ENCODE peak calls at places on chromosomes 7 and 10, in five cellular contexts. K is cardiac muscle cell, X is type B pancreatic cell, Y is upper lobe of right lung, G is AG04450. P is an unnamed sample.

GRCh38 chr10:104025524-104025923 is 58.6 kb downstream of the SLK start:
- DNase-seq in K (no peak), G (no peak), X (no peak), Y (no peak), P (no peak)

GRCh38 chr7:108030536-108030935 is 27.6 kb upstream of the LAMB1 start:
- DNase-seq in X (no peak), Y (no peak), G (no peak), K (no peak), P (no peak)

GRCh38 chr7:70919491-70920073 is 212.4 kb upstream of the GALNT17 start:
- DNase-seq in G (no peak), K (no peak), Y (no peak), X (no peak), P (no peak)

GRCh38 chr10:102643346-102644065 is 773 bp upstream of the TRIM8 start:
- DNase-seq in X (no peak), Y (peak; percentile 83), G (no peak), K (peak; percentile 75), P (no peak)

GRCh38 chr7:116315293-116315692 is 105.0 kb downstream of the TES start:
- DNase-seq in X (no peak), G (no peak), K (no peak), Y (no peak), P (no peak)

GRCh38 chr7:155963771-155964195 is 151.5 kb upstream of the SHH start:
- DNase-seq in X (no peak), Y (no peak), K (no peak), G (no peak), P (no peak)

GRCh38 chr7:100065452-100066186 is 15.9 kb downstream of the ZNF3 start:
- DNase-seq in Y (no peak), G (peak; percentile 72), K (peak; percentile 16), X (no peak), P (no peak)

GRCh38 chr7:94908204-94909022 is 1.0 kb downstream of the PPP1R9A start:
- DNase-seq in X (peak; percentile 71), Y (peak; percentile 74), G (no peak), K (peak; percentile 74), P (no peak)

GRCh38 chr7:6536262-6536770 is 14.9 kb downstream of the GRID2IP start:
- DNase-seq in K (peak; percentile 35), X (no peak), G (no peak), Y (no peak), P (no peak)

GRCh38 chr7:157410831-157411556 is 74.2 kb downstream of the DNAJB6 start:
- DNase-seq in K (no peak), Y (no peak), G (no peak), X (no peak), P (no peak)

GRCh38 chr7:90518630-90519029 is 49.2 kb downstream of the PTTG1IP2 start:
- DNase-seq in Y (no peak), K (no peak), G (no peak), X (no peak), P (no peak)

GRCh38 chr7:148628011-148628410 is 37.4 kb downstream of the C7orf33 start:
- DNase-seq in X (no peak), Y (no peak), K (no peak), G (no peak), P (no peak)

GRCh38 chr10:46282460-46283216 is 4.2 kb upstream of the ANTXRL start:
- DNase-seq in X (peak; percentile 77), K (peak; percentile 86), G (peak; percentile 18), Y (peak; percentile 90), P (no peak)

GRCh38 chr10:99976886-99977391 is 32.8 kb downstream of the DNMBP start:
- DNase-seq in Y (no peak), K (no peak), G (peak; percentile 78), X (no peak), P (no peak)

GRCh38 chr10:61475449-61475873 is 22.3 kb upstream of the TMEM26 start:
- DNase-seq in X (no peak), G (no peak), K (no peak), Y (no peak), P (no peak)

GRCh38 chr7:117596134-117596533 is 116.3 kb downstream of the CFTR start:
- DNase-seq in Y (no peak), X (no peak), K (no peak), G (no peak), P (no peak)

DNA sequence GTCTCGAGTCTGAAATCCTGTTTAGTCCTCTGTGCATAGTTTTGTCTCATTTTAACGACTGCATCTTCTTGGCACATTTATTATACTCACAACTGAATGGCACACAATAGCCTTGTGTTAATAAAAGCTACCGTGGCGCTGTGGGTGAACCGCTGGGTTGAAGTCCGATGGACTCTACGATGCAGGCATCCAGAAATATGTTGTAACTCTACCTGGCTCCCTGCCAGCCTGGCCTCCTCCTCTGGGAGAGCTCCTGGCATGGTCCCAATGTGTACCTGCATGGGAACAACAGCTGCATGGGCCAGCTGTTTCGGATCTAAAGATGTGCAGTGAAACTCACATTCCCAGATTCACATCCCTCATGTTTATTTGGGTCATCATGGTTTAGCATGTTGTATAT is 3.7 kb upstream of the DPYSL4 start:
- DNase-seq in Y (no peak), X (no peak), G (no peak), K (no peak), P (no peak)
- TF ChIP-seq CTCF in Y (no peak), X (no peak), G (no peak), K (no peak), P (no peak)

GRCh38 chr7:50660830-50661175 is 95.6 kb upstream of the DDC start:
- DNase-seq in Y (no peak), X (no peak), G (no peak), K (no peak), P (no peak)

GRCh38 chr7:50661345-50662058 is 96.3 kb upstream of the DDC start:
- DNase-seq in X (no peak), Y (no peak), K (no peak), G (no peak), P (peak; percentile 64)

GRCh38 chr7:50663396-50664102 is 98.3 kb upstream of the DDC start:
- DNase-seq in X (no peak), Y (no peak), G (no peak), K (no peak), P (no peak)

GRCh38 chr7:50662996-50663395 is 97.8 kb upstream of the DDC start:
- DNase-seq in X (no peak), Y (no peak), K (no peak), G (no peak), P (no peak)

DNA sequence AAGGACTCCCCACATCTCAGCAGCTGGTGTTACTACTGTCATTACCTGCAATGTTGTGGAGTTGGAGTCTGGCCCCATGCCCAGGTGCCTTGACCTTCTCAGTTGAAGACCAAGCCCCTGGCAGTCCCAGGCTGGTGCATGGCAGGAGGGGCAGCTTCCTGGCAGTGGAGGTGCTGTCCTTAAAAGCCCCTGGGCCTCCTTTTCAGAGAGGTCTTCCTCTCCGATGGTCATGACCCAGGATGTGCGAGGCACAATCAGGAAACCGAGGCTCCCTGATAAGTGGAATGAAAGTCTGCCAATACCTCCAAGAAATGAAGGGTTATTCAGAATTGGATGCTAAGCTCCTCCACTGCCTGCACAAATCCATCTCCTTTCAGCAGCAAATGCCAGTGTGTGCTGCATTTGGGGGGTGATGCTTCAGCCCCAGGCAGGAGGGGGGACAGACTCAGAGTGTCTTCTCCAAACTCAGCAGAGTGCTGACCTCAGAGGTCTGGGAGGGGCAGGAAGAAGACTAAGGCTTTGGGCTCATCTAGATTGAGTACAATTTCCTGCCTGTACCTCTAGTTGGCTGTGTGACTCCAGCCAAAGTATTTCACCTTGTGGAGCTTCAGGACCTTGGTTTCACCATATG is 97.0 kb upstream of the DDC start:
- DNase-seq in X (no peak), Y (no peak), K (no peak), G (no peak), P (no peak)
- TF ChIP-seq CTCF in X (no peak), Y (no peak), K (no peak), G (no peak), P (no peak)

GRCh38 chr7:133117432-133117831 is 35.5 kb upstream of the CHCHD3 start:
- DNase-seq in Y (no peak), G (no peak), K (no peak), X (no peak), P (no peak)
- TF ChIP-seq CTCF in Y (no peak), G (no peak), K (no peak), X (no peak), P (no peak)

GRCh38 chr10:132508497-132509443 is 28.8 kb upstream of the INPP5A start:
- DNase-seq in G (no peak), Y (no peak), K (no peak), X (no peak), P (no peak)
- TF ChIP-seq CTCF in G (no peak), Y (peak; percentile 25), K (no peak), X (no peak), P (no peak)

GRCh38 chr10:131936756-131937155 is 35.9 kb downstream of the PPP2R2D start:
- DNase-seq in X (no peak), K (no peak), G (no peak), Y (peak; percentile 21), P (no peak)
- TF ChIP-seq CTCF in X (no peak), K (no peak), G (no peak), Y (no peak), P (no peak)

GRCh38 chr7:2316578-2316977 is 2.3 kb upstream of the SNX8 start:
- DNase-seq in K (no peak), G (no peak), Y (no peak), X (no peak), P (no peak)

GRCh38 chr7:2317556-2318293 is 3.5 kb upstream of the SNX8 start:
- DNase-seq in G (no peak), Y (no peak), K (no peak), X (no peak), P (no peak)

GRCh38 chr7:2315787-2316186 is 1.5 kb upstream of the SNX8 start:
- DNase-seq in Y (no peak), G (no peak), X (no peak), K (no peak), P (no peak)

GRCh38 chr7:2325028-2325625 is 10.9 kb upstream of the SNX8 start:
- DNase-seq in Y (no peak), X (no peak), G (no peak), K (no peak), P (no peak)

GRCh38 chr7:2321020-2321419 is 6.8 kb upstream of the SNX8 start:
- DNase-seq in K (no peak), Y (no peak), G (no peak), X (no peak), P (no peak)
- TF ChIP-seq CTCF in K (peak; percentile 25), Y (no peak), G (peak; percentile 26), X (peak; percentile 27), P (no peak)

GRCh38 chr7:47792521-47793121 is 155.6 kb downstream of the PKD1L1 start:
- DNase-seq in G (no peak), X (no peak), Y (no peak), K (no peak), P (no peak)
- TF ChIP-seq CTCF in G (peak; percentile 6), X (peak; percentile 67), Y (peak; percentile 42), K (peak; percentile 54), P (peak; percentile 65)

GRCh38 chr10:71074176-71074755 is 138.1 kb upstream of the UNC5B start:
- DNase-seq in G (no peak), Y (peak; percentile 27), X (no peak), K (no peak), P (no peak)

GRCh38 chr10:71073451-71074175 is 138.8 kb upstream of the UNC5B start:
- DNase-seq in X (no peak), K (no peak), Y (peak; percentile 53), G (no peak), P (no peak)

GRCh38 chr10:71076473-71077142 is 135.8 kb upstream of the UNC5B start:
- DNase-seq in G (no peak), X (peak; percentile 62), Y (no peak), K (no peak), P (no peak)

GRCh38 chr10:71075759-71076472 is 136.5 kb upstream of the UNC5B start:
- DNase-seq in G (no peak), X (peak; percentile 47), Y (peak; percentile 44), K (no peak), P (no peak)

GRCh38 chr10:71075066-71075758 is 137.2 kb upstream of the UNC5B start:
- DNase-seq in X (peak; percentile 59), K (peak; percentile 47), Y (peak; percentile 40), G (no peak), P (no peak)
- TF ChIP-seq CTCF in X (no peak), K (no peak), Y (no peak), G (no peak), P (no peak)